ENCODE peak calls at places on chromosomes 6 and 20, in seven cellular contexts. V, T, L, H, U, B and M are unnamed samples.

GRCh38 chr20:47125553-47126373 is 230.7 kb downstream of the ZMYND8 start:
- DNase-seq in V (peak; percentile 40), T (no peak), L (no peak), H (no peak), U (no peak), B (no peak), M (no peak)

GRCh38 chr20:25508083-25508770 is 77.1 kb downstream of the NINL start:
- DNase-seq in V (no peak), T (peak; percentile 58), L (no peak), H (peak; percentile 42), U (no peak), B (no peak), M (no peak)

GRCh38 chr6:1039746-1040145 is 272.2 kb upstream of the FOXQ1 start:
- DNase-seq in V (no peak), T (no peak), L (no peak), H (no peak), U (no peak), B (no peak), M (no peak)

GRCh38 chr6:113065606-113066005 is 718.5 kb downstream of the RFPL4B start:
- DNase-seq in V (no peak), T (no peak), L (no peak), H (no peak), U (no peak), B (no peak), M (no peak)

GRCh38 chr6:14216931-14217684 is 99.5 kb downstream of the CD83 start:
- DNase-seq in V (no peak), T (no peak), L (no peak), H (no peak), U (no peak), B (no peak), M (no peak)

GRCh38 chr20:50346372-50347347 is 156.0 kb downstream of the CEBPB start:
- DNase-seq in V (no peak), T (peak; percentile 83), L (peak; percentile 60), H (peak; percentile 74), U (peak; percentile 91), B (no peak), M (no peak)

GRCh38 chr6:142926494-142927273 is 18.3 kb downstream of the HIVEP2 start:
- DNase-seq in V (peak; percentile 54), T (peak; percentile 20), L (no peak), H (peak; percentile 56), U (peak; percentile 93), B (peak; percentile 55), M (peak; percentile 94)

GRCh38 chr6:15244605-15245360 is 1.1 kb upstream of the JARID2 start:
- DNase-seq in V (peak; percentile 74), T (peak; percentile 54), L (peak; percentile 57), H (peak; percentile 63), U (peak; percentile 89), B (no peak), M (peak; percentile 77)

GRCh38 chr20:59676126-59676876 is 72.0 kb downstream of the PHACTR3 start:
- DNase-seq in V (no peak), T (no peak), L (no peak), H (no peak), U (no peak), B (no peak), M (no peak)

GRCh38 chr6:82970853-82971252 is 94.8 kb downstream of the UBE3D start:
- DNase-seq in V (no peak), T (no peak), L (no peak), H (no peak), U (no peak), B (no peak), M (no peak)

GRCh38 chr6:170178266-170178560 is 112.7 kb downstream of the DLL1 start:
- DNase-seq in V (peak; percentile 25), T (no peak), L (no peak), H (no peak), U (no peak), B (no peak), M (no peak)

GRCh38 chr6:168734523-168734922 is 293.5 kb downstream of the SMOC2 start:
- DNase-seq in V (no peak), T (no peak), L (peak; percentile 94), H (no peak), U (no peak), B (no peak), M (no peak)

GRCh38 chr6:157456524-157456829 is 75.5 kb downstream of the ZDHHC14 start:
- DNase-seq in V (no peak), T (no peak), L (no peak), H (no peak), U (no peak), B (no peak), M (no peak)